ENCODE peak calls at places on chromosomes 4 and X, in eight cellular contexts. F is A549; Y is mesendoderm; E is tibial artery; I is RPMI7951; Q is dermis blood vessel endothelial cell; G is stimulated activated CD4-positive, alpha-beta T cell treated with anti-CD3 and anti-CD28 coated beads, Interleukin-15, amount 100 ng/mL, for 1 hour; N is activated CD4-positive, alpha-beta T cell treated with anti-CD3 and anti-CD28 coated beads, Interleukin-2, amount 10 ng/mL, durations not matched to agents 7 days and 5 days. R is an unnamed sample.

GRCh38 chr4:25925486-25926201 is 11.6 kb downstream of the SMIM20 start:
- DNase-seq in F (peak), Y (peak), E (no peak), I (peak), Q (peak), G (peak), N (peak), R (no peak)

GRCh38 chr4:15168759-15169158 is 166.5 kb downstream of the CPEB2 start:
- DNase-seq in F (no peak), Y (no peak), E (no peak), I (no peak), Q (no peak), G (no peak), N (no peak), R (no peak)

GRCh38 chr4:37802068-37802666 is 24.3 kb upstream of the PGM2 start:
- DNase-seq in F (peak), Y (peak), E (peak), I (peak), Q (peak), G (no peak), N (no peak), R (peak)

GRCh38 chr4:48175328-48175727 is 41.3 kb upstream of the TXK start:
- DNase-seq in F (no peak), Y (peak), E (no peak), I (no peak), Q (no peak), G (no peak), N (no peak), R (no peak)

GRCh38 chrX:47093248-47093647 is 15.0 kb downstream of the RGN start:
- DNase-seq in F (peak), Y (no peak), E (no peak), I (peak), Q (peak), G (no peak), N (peak), R (no peak)

GRCh38 chrX:30504309-30504708 is 73.3 kb downstream of the TASL start:
- DNase-seq in F (no peak), Y (peak), E (no peak), I (peak), Q (peak), G (no peak), N (no peak), R (no peak)

GRCh38 chr4:169440446-169440845 is 169.7 kb upstream of the SH3RF1 start:
- DNase-seq in F (no peak), Y (no peak), E (no peak), I (no peak), Q (no peak), G (no peak), N (no peak), R (no peak)

GRCh38 chr4:3295837-3296624 is 3.2 kb downstream of the RGS12 start:
- DNase-seq in F (no peak), Y (no peak), E (no peak), I (no peak), Q (no peak), G (no peak), N (no peak), R (no peak)

GRCh38 chr4:130361616-130362015 is 1265.7 kb downstream of the C4orf33 start:
- DNase-seq in F (no peak), Y (no peak), E (no peak), I (no peak), Q (no peak), G (no peak), N (no peak), R (no peak)

GRCh38 chr4:139243448-139244365 is 36.3 kb downstream of the MGARP start:
- DNase-seq in F (no peak), Y (no peak), E (no peak), I (peak), Q (peak), G (no peak), N (no peak), R (no peak)

GRCh38 chrX:102067966-102068723 is 57.3 kb upstream of the TCEAL2 start:
- DNase-seq in F (peak), Y (peak), E (no peak), I (peak), Q (peak), G (no peak), N (peak), R (no peak)

GRCh38 chr4:85728471-85728870 is 253.5 kb downstream of the ARHGAP24 start:
- DNase-seq in F (no peak), Y (no peak), E (no peak), I (no peak), Q (no peak), G (no peak), N (no peak), R (no peak)

GRCh38 chrX:79524642-79525041 is 157.5 kb upstream of the ITM2A start:
- DNase-seq in F (no peak), Y (peak), E (no peak), I (no peak), Q (no peak), G (no peak), N (no peak), R (no peak)

GRCh38 chrX:109352121-109352556 is 129.7 kb downstream of the GUCY2F start:
- DNase-seq in F (no peak), Y (no peak), E (no peak), I (no peak), Q (no peak), G (no peak), N (no peak), R (no peak)

GRCh38 chrX:1398431-1399340 is 6.8 kb upstream of the SLC25A6 start:
- DNase-seq in F (no peak), Y (no peak), E (peak), I (no peak), Q (no peak), G (no peak), N (no peak), R (no peak)

GRCh38 chr4:19329077-19329476 is 922.6 kb upstream of the SLIT2 start:
- DNase-seq in F (no peak), Y (no peak), E (no peak), I (no peak), Q (no peak), G (no peak), N (no peak), R (no peak)

GRCh38 chr4:71138007-71138600 is 144.7 kb downstream of the DCK start:
- DNase-seq in F (no peak), Y (no peak), E (no peak), I (no peak), Q (no peak), G (no peak), N (no peak), R (no peak)

GRCh38 chrX:39460491-39460890 is 637.3 kb downstream of the BCOR start:
- DNase-seq in F (no peak), Y (no peak), E (no peak), I (no peak), Q (no peak), G (no peak), N (no peak), R (no peak)

GRCh38 chr4:48780867-48781219 is 764 bp upstream of the FRYL start:
- DNase-seq in F (no peak), Y (no peak), E (no peak), I (peak), Q (peak), G (no peak), N (peak), R (no peak)

GRCh38 chr4:181909368-181909767 is 333.8 kb upstream of the TENM3 start:
- DNase-seq in F (no peak), Y (peak), E (no peak), I (peak), Q (no peak), G (no peak), N (no peak), R (no peak)

GRCh38 chr4:143346208-143346607 is 9.5 kb downstream of the GAB1 start:
- DNase-seq in F (no peak), Y (peak), E (no peak), I (no peak), Q (no peak), G (no peak), N (no peak), R (no peak)

GRCh38 chr4:23213198-23213597 is 520.5 kb downstream of the GBA3 start:
- DNase-seq in F (no peak), Y (no peak), E (no peak), I (no peak), Q (no peak), G (no peak), N (no peak), R (no peak)

GRCh38 chr4:6873792-6874461 is 35.7 kb upstream of the TBC1D14 start:
- DNase-seq in F (peak), Y (peak), E (peak), I (peak), Q (peak), G (peak), N (peak), R (peak)

GRCh38 chr4:153634737-153635353 is 49.2 kb upstream of the TLR2 start:
- DNase-seq in F (peak), Y (peak), E (no peak), I (peak), Q (peak), G (no peak), N (no peak), R (no peak)

GRCh38 chr4:71411976-71412375 is 73.2 kb downstream of the SLC4A4 start:
- DNase-seq in F (no peak), Y (no peak), E (no peak), I (no peak), Q (no peak), G (no peak), N (no peak), R (no peak)

GRCh38 chrX:34401411-34401810 is 255.7 kb downstream of the TMEM47 start:
- DNase-seq in F (no peak), Y (no peak), E (no peak), I (no peak), Q (no peak), G (no peak), N (no peak), R (no peak)

GRCh38 chr4:140326395-140326993 is 47.0 kb upstream of the SCOC start:
- DNase-seq in F (peak), Y (peak), E (no peak), I (peak), Q (peak), G (no peak), N (no peak), R (no peak)

GRCh38 chr4:24657768-24658617 is 73.6 kb upstream of the DHX15 start:
- DNase-seq in F (peak), Y (peak), E (no peak), I (peak), Q (peak), G (no peak), N (peak), R (no peak)

GRCh38 chrX:50697691-50698090 is 116.3 kb downstream of the SHROOM4 start:
- DNase-seq in F (no peak), Y (peak), E (no peak), I (peak), Q (peak), G (no peak), N (no peak), R (no peak)

GRCh38 chr4:2073808-2074481 is 14.8 kb downstream of the NAT8L start:
- DNase-seq in F (no peak), Y (no peak), E (peak), I (no peak), Q (no peak), G (no peak), N (no peak), R (no peak)

GRCh38 chr4:4591071-4591470 is 49.2 kb upstream of the STX18 start:
- DNase-seq in F (no peak), Y (no peak), E (no peak), I (no peak), Q (no peak), G (no peak), N (no peak), R (no peak)

GRCh38 chr4:14524236-14524635 is 478.0 kb upstream of the CPEB2 start:
- DNase-seq in F (no peak), Y (peak), E (no peak), I (no peak), Q (no peak), G (no peak), N (no peak), R (no peak)

GRCh38 chr4:76216975-76217814 is 3.6 kb upstream of the SCARB2 start:
- DNase-seq in F (no peak), Y (no peak), E (no peak), I (no peak), Q (no peak), G (no peak), N (no peak), R (no peak)

GRCh38 chr4:111934294-111934693 is 211.0 kb upstream of the FAM241A start:
- DNase-seq in F (no peak), Y (no peak), E (no peak), I (no peak), Q (no peak), G (no peak), N (no peak), R (no peak)

GRCh38 chrX:150150081-150150779 is 211.9 kb upstream of the EOLA2 start:
- DNase-seq in F (no peak), Y (no peak), E (no peak), I (peak), Q (no peak), G (no peak), N (no peak), R (no peak)

GRCh38 chrX:10514891-10515290 is 105.5 kb downstream of the MID1 start:
- DNase-seq in F (no peak), Y (no peak), E (no peak), I (peak), Q (peak), G (no peak), N (no peak), R (no peak)

GRCh38 chrX:37320541-37321203 is 28.5 kb upstream of the PRRG1 start:
- DNase-seq in F (no peak), Y (no peak), E (no peak), I (no peak), Q (no peak), G (no peak), N (no peak), R (no peak)

GRCh38 chr4:80215449-80216052 is 18.2 kb downstream of the PRDM8 start:
- DNase-seq in F (no peak), Y (peak), E (no peak), I (peak), Q (peak), G (no peak), N (no peak), R (no peak)